ENCODE peak calls at places on chromosomes 2 and 18, in seven cellular contexts. Y is IMR-90, B is HCT116, L is K562, M is H1, C is HepG2, W is GM12878. X is an unnamed sample.

GRCh38 chr2:171553858-171554257 is 31.6 kb downstream of the CYBRD1 start:
- DNase-seq in B (no peak), C (peak), M (no peak), W (no peak), L (peak), Y (no peak), X (peak)

GRCh38 chr2:99883356-99883867 is 259.0 kb downstream of the AFF3 start:
- DNase-seq in Y (no peak), L (no peak), B (no peak), M (no peak), W (no peak), C (no peak), X (no peak)

GRCh38 chr2:15158117-15158516 is 403.0 kb downstream of the NBAS start:
- DNase-seq in L (no peak), B (no peak), W (no peak), M (peak), C (no peak), Y (no peak), X (no peak)

GRCh38 chr2:105840933-105841332 is 96.2 kb downstream of the NCK2 start:
- DNase-seq in W (no peak), M (no peak), C (no peak), Y (no peak), L (no peak), B (no peak), X (no peak)

GRCh38 chr2:86788881-86789686 is 1.6 kb downstream of the CD8A start:
- DNase-seq in M (peak), C (no peak), Y (no peak), W (no peak), B (no peak), L (no peak), X (no peak)

GRCh38 chr18:33696332-33697162 is 118.5 kb downstream of the ASXL3 start:
- DNase-seq in Y (no peak), L (no peak), M (no peak), B (no peak), W (no peak), C (no peak), X (no peak)

GRCh38 chr2:112118148-112118547 is 20.0 kb upstream of the FBLN7 start:
- DNase-seq in M (no peak), W (no peak), C (peak), B (no peak), L (no peak), Y (no peak), X (no peak)

GRCh38 chr2:86221066-86221684 is 21.9 kb downstream of the MRPL35 start:
- DNase-seq in C (peak), B (peak), W (no peak), L (peak), Y (peak), M (no peak), X (peak)

GRCh38 chr2:12642855-12643254 is 73.9 kb upstream of the TRIB2 start:
- DNase-seq in Y (no peak), C (no peak), L (no peak), B (no peak), M (no peak), W (no peak), X (no peak)

GRCh38 chr2:210917465-210917864 is 361.1 kb downstream of the CPS1 start:
- DNase-seq in B (no peak), M (no peak), L (no peak), C (no peak), Y (no peak), W (no peak), X (no peak)

GRCh38 chr18:75290737-75291358 is 80.3 kb downstream of the TSHZ1 start:
- DNase-seq in Y (no peak), W (no peak), C (peak), M (no peak), B (no peak), L (no peak), X (no peak)

GRCh38 chr18:27713727-27714080 is 463.2 kb downstream of the CDH2 start:
- DNase-seq in Y (peak), C (no peak), B (no peak), M (no peak), L (no peak), W (no peak), X (no peak)

GRCh38 chr2:135512099-135512498 is 18.9 kb downstream of the ZRANB3 start:
- DNase-seq in B (no peak), C (peak), Y (peak), L (no peak), M (no peak), W (no peak), X (no peak)

GRCh38 chr2:237591021-237591370 is 462 bp upstream of the RAB17 start:
- DNase-seq in Y (no peak), L (no peak), B (peak), M (peak), W (no peak), C (peak), X (no peak)

GRCh38 chr2:219726916-219727315 is 99.5 kb downstream of the SLC4A3 start:
- DNase-seq in C (no peak), W (no peak), M (no peak), Y (no peak), L (peak), B (no peak), X (no peak)

GRCh38 chr2:32937602-32938450 is 8.9 kb upstream of the LTBP1 start:
- DNase-seq in Y (peak), B (peak), M (peak), W (no peak), L (no peak), C (no peak), X (no peak)

GRCh38 chr2:26364669-26365068 is 18.1 kb upstream of the ADGRF3 start:
- DNase-seq in Y (no peak), C (no peak), L (no peak), M (no peak), W (no peak), B (no peak), X (no peak)

GRCh38 chr2:238174701-238175100 is 15.9 kb downstream of the ERFE start:
- DNase-seq in B (no peak), M (no peak), C (no peak), Y (no peak), L (no peak), W (no peak), X (no peak)

GRCh38 chr2:119414894-119415293 is 16.8 kb upstream of the TMEM37 start:
- DNase-seq in C (no peak), M (no peak), W (no peak), Y (no peak), L (no peak), B (no peak), X (no peak)

GRCh38 chr2:217650716-217651360 is 352.0 kb downstream of the TNS1 start:
- DNase-seq in M (peak), B (peak), C (peak), L (peak), W (no peak), Y (peak), X (peak)

GRCh38 chr18:70377317-70377799 is 88.5 kb downstream of the SOCS6 start:
- DNase-seq in M (no peak), Y (no peak), L (no peak), W (no peak), C (peak), B (no peak), X (peak)

GRCh38 chr2:181656450-181657261 is at the start of gene CERKL:
- DNase-seq in Y (peak), W (no peak), C (no peak), B (peak), L (no peak), M (peak), X (peak)

GRCh38 chr18:62485684-62486083 is 37.1 kb upstream of the ZCCHC2 start:
- DNase-seq in C (peak), B (peak), Y (peak), L (peak), W (no peak), M (no peak), X (peak)
- TF ChIP-seq CEBPB in C (no peak), B (peak), Y (no peak), L (no peak), W (no peak), M (no peak), X (peak)

GRCh38 chr2:19508-19907 is 26.8 kb downstream of the FAM110C start:
- DNase-seq in M (no peak), B (no peak), Y (no peak), C (no peak), W (no peak), L (no peak), X (no peak)

GRCh38 chr2:23283-23682 is 23.0 kb downstream of the FAM110C start:
- DNase-seq in M (no peak), C (no peak), B (no peak), L (no peak), W (no peak), Y (no peak), X (no peak)

GRCh38 chr2:24122-24521 is 22.2 kb downstream of the FAM110C start:
- DNase-seq in B (no peak), Y (no peak), W (no peak), C (no peak), M (no peak), L (no peak), X (no peak)

DNA sequence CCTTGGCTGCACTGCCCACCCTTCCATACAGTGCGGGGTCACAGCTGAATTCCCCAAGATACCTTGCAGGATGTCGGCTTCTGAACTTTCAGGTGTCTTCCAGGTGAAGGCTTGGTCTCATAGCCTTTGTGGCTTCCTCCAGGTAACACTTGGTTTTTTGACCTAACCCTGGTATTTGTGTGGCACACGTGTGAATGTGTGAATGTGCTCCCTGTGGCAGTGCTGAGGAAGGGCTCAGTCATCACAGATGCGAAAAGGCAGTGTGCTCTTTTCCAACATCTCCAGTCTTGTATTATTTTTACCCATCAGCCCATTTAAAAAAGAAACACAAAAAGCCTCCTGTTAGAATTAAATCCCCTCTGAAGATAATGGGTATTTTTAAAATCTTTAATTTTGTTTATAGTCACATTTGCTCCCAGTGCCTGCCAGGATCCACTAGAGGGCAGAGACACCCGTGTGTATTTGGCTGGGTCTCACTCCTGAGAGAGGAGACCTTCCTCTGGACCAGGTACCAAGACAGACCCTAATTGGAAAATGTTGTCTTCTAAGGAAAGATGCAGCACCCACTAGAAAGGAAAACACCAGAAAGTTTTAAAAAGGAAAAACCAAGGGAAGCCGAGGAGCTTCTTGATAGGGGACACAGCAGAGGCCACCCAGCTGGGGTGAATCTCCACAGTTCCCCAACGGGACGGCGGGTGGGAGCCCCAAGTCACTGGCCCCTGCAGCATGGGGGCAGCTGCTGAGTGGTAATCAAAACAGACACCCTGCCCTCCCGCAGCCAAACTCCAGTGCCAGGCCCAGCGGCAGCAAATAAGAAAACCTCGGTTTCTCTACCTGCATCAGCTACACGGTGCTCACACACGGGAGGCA is 27.7 kb downstream of the FAM110C start:
- DNase-seq in M (no peak), C (no peak), Y (no peak), B (no peak), L (no peak), W (no peak), X (no peak)
- TF ChIP-seq CTCF in M (peak), C (peak), Y (peak), B (peak), L (peak), W (peak), X (peak)

GRCh38 chr18:35244671-35245070 is 3.8 kb downstream of the ZNF397 start:
- DNase-seq in C (no peak), M (no peak), Y (no peak), W (no peak), L (no peak), B (no peak), X (no peak)

GRCh38 chr18:35239314-35239713 is 1.5 kb upstream of the ZNF397 start:
- DNase-seq in C (no peak), W (no peak), M (no peak), B (no peak), L (peak), Y (no peak), X (no peak)

GRCh38 chr18:35240664-35241522 is at the start of gene ZNF397:
- DNase-seq in Y (peak), M (peak), B (peak), C (peak), L (peak), W (peak), X (peak)

GRCh38 chr18:35242426-35242825 is 1.6 kb downstream of the ZNF397 start:
- DNase-seq in Y (no peak), B (no peak), L (no peak), C (no peak), W (no peak), M (no peak), X (no peak)

DNA sequence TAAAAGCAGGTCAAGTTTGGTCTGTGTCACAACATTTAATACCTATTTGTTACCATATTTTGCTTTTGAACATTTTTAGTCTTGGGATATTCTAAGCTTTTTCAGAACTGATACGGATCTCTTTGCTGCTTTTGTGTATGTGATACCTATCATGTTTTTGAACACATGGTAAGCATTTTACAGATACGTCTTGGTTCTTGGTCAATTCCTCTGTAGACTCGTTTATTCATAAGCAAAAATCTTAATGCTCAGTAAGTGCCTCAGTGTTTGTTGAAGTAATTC is 630 bp downstream of the ZNF397 start:
- DNase-seq in B (no peak), C (no peak), L (no peak), Y (no peak), W (peak), M (no peak), X (no peak)
- TF ChIP-seq CEBPB in B (no peak), C (no peak), L (no peak), Y (no peak), W (no peak), M (no peak), X (no peak)

GRCh38 chr2:73907840-73908452 is 15.1 kb downstream of the ACTG2 start:
- DNase-seq in W (peak), M (peak), L (peak), Y (peak), B (no peak), C (peak), X (peak)
- TF ChIP-seq CTCF in W (peak), M (peak), L (peak), Y (peak), B (peak), C (peak), X (no peak)

GRCh38 chr2:174059178-174059874 is 94.2 kb upstream of the SP3 start:
- DNase-seq in B (no peak), C (peak), W (no peak), M (no peak), Y (peak), L (peak), X (no peak)
- TF ChIP-seq CEBPB in B (no peak), C (no peak), W (no peak), M (no peak), Y (no peak), L (peak), X (no peak)

DNA sequence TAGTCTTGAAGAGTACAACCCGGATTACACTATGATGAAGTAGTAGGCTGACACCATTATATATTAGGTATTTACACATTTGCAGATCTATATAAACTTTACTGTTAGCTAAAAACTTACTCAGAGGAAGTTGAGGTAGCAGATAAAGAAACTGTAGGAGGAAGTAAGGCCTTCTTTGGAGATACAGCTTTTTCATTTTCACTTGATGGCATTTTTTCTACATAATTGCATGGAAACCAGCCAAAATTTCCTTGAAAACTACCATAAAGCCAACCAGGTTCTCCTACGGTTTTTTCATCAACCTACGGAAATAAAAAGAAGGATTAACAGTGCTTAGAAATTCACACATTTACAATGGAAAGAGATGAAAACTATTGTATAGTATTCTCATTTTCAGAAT is 86.6 kb downstream of the FAM228A start:
- DNase-seq in L (no peak), W (no peak), M (no peak), Y (peak), B (no peak), C (no peak), X (no peak)
- TF ChIP-seq CTCF in L (no peak), W (no peak), M (no peak), Y (no peak), B (no peak), C (no peak), X (no peak)

DNA sequence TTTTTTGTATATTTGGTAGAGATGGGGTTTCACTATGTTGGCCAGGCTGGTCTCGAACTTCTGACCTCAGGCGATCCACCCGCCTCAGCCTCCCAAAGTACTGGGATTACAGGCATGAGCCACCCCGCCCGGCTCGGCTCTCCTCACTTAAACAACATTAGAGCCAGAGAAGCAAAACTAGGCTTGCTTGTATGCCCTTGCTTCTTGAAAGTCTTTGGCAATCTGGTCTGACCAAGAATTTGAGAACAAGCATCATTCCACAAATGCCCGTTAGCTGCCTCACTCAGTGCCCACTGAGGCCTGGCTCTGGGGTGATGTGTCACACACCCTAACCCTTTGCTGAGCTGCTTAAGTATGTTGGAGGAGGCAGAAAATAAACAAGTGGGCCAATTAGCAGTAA is 33.5 kb downstream of the SOWAHC start:
- DNase-seq in Y (peak), B (no peak), M (no peak), W (no peak), C (no peak), L (no peak), X (no peak)
- TF ChIP-seq CEBPB in Y (no peak), B (no peak), M (no peak), W (no peak), C (no peak), L (no peak), X (no peak)